ENCODE peak calls at places on chromosomes 13 and 19, in five cellular contexts. One of them, this sample, is unnamed.
A peak's percentile ranks its signal among the peaks of the same experiment; 100 is the strongest.

GRCh38 chr13:23583491-23583890 is 13.3 kb downstream of the TNFRSF19 start:
- DNase-seq in psoas muscle: no peak
- DNase-seq in A549: no peak
- DNase-seq in stomach: no peak
- DNase-seq in body of pancreas: no peak
- DNase-seq in this sample: no peak

GRCh38 chr19:47762615-47763308 is 15.7 kb upstream of the SELENOW start:
- DNase-seq in psoas muscle: no peak
- DNase-seq in A549: no peak
- DNase-seq in stomach: no peak
- DNase-seq in body of pancreas: no peak
- DNase-seq in this sample: peak; percentile 74

GRCh38 chr13:103040006-103040405 is 26.2 kb downstream of the SLC10A2 start:
- DNase-seq in psoas muscle: no peak
- DNase-seq in A549: no peak
- DNase-seq in stomach: no peak
- DNase-seq in body of pancreas: no peak
- DNase-seq in this sample: no peak

GRCh38 chr13:107373551-107373950 is 805.6 kb upstream of the ARGLU1 start:
- DNase-seq in psoas muscle: no peak
- DNase-seq in A549: no peak
- DNase-seq in stomach: no peak
- DNase-seq in body of pancreas: no peak
- DNase-seq in this sample: no peak

GRCh38 chr13:90498096-90498495 is 849.4 kb upstream of the MIR17HG start:
- DNase-seq in psoas muscle: no peak
- DNase-seq in A549: no peak
- DNase-seq in stomach: no peak
- DNase-seq in body of pancreas: no peak
- DNase-seq in this sample: no peak

GRCh38 chr13:47133024-47133445 is 236.2 kb upstream of the HTR2A start:
- DNase-seq in psoas muscle: no peak
- DNase-seq in A549: no peak
- DNase-seq in stomach: no peak
- DNase-seq in body of pancreas: no peak
- DNase-seq in this sample: no peak

GRCh38 chr13:60574706-60575105 is 177.7 kb downstream of the TDRD3 start:
- DNase-seq in psoas muscle: no peak
- DNase-seq in A549: no peak
- DNase-seq in stomach: no peak
- DNase-seq in body of pancreas: no peak
- DNase-seq in this sample: no peak

GRCh38 chr19:3536429-3537100 is 2.4 kb upstream of the TEKTIP1 start:
- DNase-seq in psoas muscle: peak; percentile 53
- DNase-seq in A549: no peak
- DNase-seq in stomach: no peak
- DNase-seq in body of pancreas: no peak
- DNase-seq in this sample: peak; percentile 74

GRCh38 chr19:55777528-55777927 is 8.6 kb downstream of the RFPL4AL1 start:
- DNase-seq in psoas muscle: no peak
- DNase-seq in A549: no peak
- DNase-seq in stomach: no peak
- DNase-seq in body of pancreas: peak; percentile 23
- DNase-seq in this sample: no peak

GRCh38 chr13:98332222-98332621 is 155.2 kb upstream of the RNF113B start:
- DNase-seq in psoas muscle: no peak
- DNase-seq in A549: no peak
- DNase-seq in stomach: no peak
- DNase-seq in body of pancreas: no peak
- DNase-seq in this sample: no peak

GRCh38 chr13:44508562-44509062 is 67.5 kb downstream of the TSC22D1 start:
- DNase-seq in psoas muscle: no peak
- DNase-seq in A549: no peak
- DNase-seq in stomach: no peak
- DNase-seq in body of pancreas: no peak
- DNase-seq in this sample: no peak

GRCh38 chr13:98220188-98220765 is 43.2 kb upstream of the RNF113B start:
- DNase-seq in psoas muscle: no peak
- DNase-seq in A549: no peak
- DNase-seq in stomach: no peak
- DNase-seq in body of pancreas: peak; percentile 48
- DNase-seq in this sample: no peak

GRCh38 chr19:46753420-46754155 is 7.3 kb upstream of the STRN4 start:
- DNase-seq in psoas muscle: peak; percentile 40
- DNase-seq in A549: peak; percentile 64
- DNase-seq in stomach: peak; percentile 75
- DNase-seq in body of pancreas: peak; percentile 87
- DNase-seq in this sample: peak; percentile 76

GRCh38 chr13:81275666-81276258 is 934.8 kb upstream of the SPRY2 start:
- DNase-seq in psoas muscle: no peak
- DNase-seq in A549: no peak
- DNase-seq in stomach: no peak
- DNase-seq in body of pancreas: no peak
- DNase-seq in this sample: no peak

GRCh38 chr19:29969891-29970290 is 27.9 kb downstream of the URI1 start:
- DNase-seq in psoas muscle: no peak
- DNase-seq in A549: no peak
- DNase-seq in stomach: no peak
- DNase-seq in body of pancreas: no peak
- DNase-seq in this sample: no peak

GRCh38 chr13:44259045-44260042 is 114.3 kb upstream of the SERP2 start:
- DNase-seq in psoas muscle: peak; percentile 41
- DNase-seq in A549: peak; percentile 32
- DNase-seq in stomach: peak; percentile 41
- DNase-seq in body of pancreas: no peak
- DNase-seq in this sample: no peak

GRCh38 chr13:34246511-34246910 is 428.6 kb downstream of the RFC3 start:
- DNase-seq in psoas muscle: no peak
- DNase-seq in A549: peak; percentile 6
- DNase-seq in stomach: no peak
- DNase-seq in body of pancreas: no peak
- DNase-seq in this sample: no peak

GRCh38 chr13:113649212-113649611 is 8.8 kb downstream of the ATP4B start:
- DNase-seq in psoas muscle: no peak
- DNase-seq in A549: no peak
- DNase-seq in stomach: peak; percentile 25
- DNase-seq in body of pancreas: peak; percentile 2
- DNase-seq in this sample: peak; percentile 48

GRCh38 chr13:39982745-39983144 is 327.3 kb downstream of the COG6 start:
- DNase-seq in psoas muscle: no peak
- DNase-seq in A549: no peak
- DNase-seq in stomach: no peak
- DNase-seq in body of pancreas: peak; percentile 75
- DNase-seq in this sample: no peak

GRCh38 chr19:41323430-41324125 is 13.6 kb downstream of the CCDC97 start:
- DNase-seq in psoas muscle: peak; percentile 81
- DNase-seq in A549: peak; percentile 87
- DNase-seq in stomach: peak; percentile 60
- DNase-seq in body of pancreas: peak; percentile 31
- DNase-seq in this sample: peak; percentile 89

GRCh38 chr19:51948979-51949378 is 21.7 kb downstream of the ZNF613 start:
- DNase-seq in psoas muscle: no peak
- DNase-seq in A549: no peak
- DNase-seq in stomach: no peak
- DNase-seq in body of pancreas: peak; percentile 5
- DNase-seq in this sample: peak; percentile 88

GRCh38 chr13:49669735-49670309 is 21.5 kb downstream of the EBPL start:
- DNase-seq in psoas muscle: peak; percentile 33
- DNase-seq in A549: peak; percentile 73
- DNase-seq in stomach: peak; percentile 64
- DNase-seq in body of pancreas: peak; percentile 75
- DNase-seq in this sample: no peak

GRCh38 chr13:98068511-98068910 is 74.4 kb upstream of the FARP1 start:
- DNase-seq in psoas muscle: no peak
- DNase-seq in A549: no peak
- DNase-seq in stomach: no peak
- DNase-seq in body of pancreas: no peak
- DNase-seq in this sample: no peak

GRCh38 chr19:22052644-22053013 is 345 bp downstream of the ZNF257 start:
- DNase-seq in psoas muscle: peak; percentile 15
- DNase-seq in A549: no peak
- DNase-seq in stomach: no peak
- DNase-seq in body of pancreas: peak; percentile 35
- DNase-seq in this sample: no peak

GRCh38 chr13:52356327-52356726 is 49.6 kb downstream of the THSD1 start:
- DNase-seq in psoas muscle: no peak
- DNase-seq in A549: no peak
- DNase-seq in stomach: no peak
- DNase-seq in body of pancreas: no peak
- DNase-seq in this sample: no peak

GRCh38 chr19:55901369-55902079 is 30.6 kb downstream of the NLRP13 start:
- DNase-seq in psoas muscle: no peak
- DNase-seq in A549: no peak
- DNase-seq in stomach: no peak
- DNase-seq in body of pancreas: no peak
- DNase-seq in this sample: no peak

GRCh38 chr19:29596885-29597525 is 9.1 kb upstream of the POP4 start:
- DNase-seq in psoas muscle: no peak
- DNase-seq in A549: peak; percentile 64
- DNase-seq in stomach: no peak
- DNase-seq in body of pancreas: no peak
- DNase-seq in this sample: no peak

GRCh38 chr19:35045667-35046300 is 4.3 kb downstream of the HPN start:
- DNase-seq in psoas muscle: no peak
- DNase-seq in A549: peak; percentile 81
- DNase-seq in stomach: no peak
- DNase-seq in body of pancreas: peak; percentile 28
- DNase-seq in this sample: no peak

GRCh38 chr19:18763674-18764590 is 27.2 kb downstream of the COMP start:
- DNase-seq in psoas muscle: peak; percentile 81
- DNase-seq in A549: no peak
- DNase-seq in stomach: no peak
- DNase-seq in body of pancreas: no peak
- DNase-seq in this sample: peak; percentile 92

GRCh38 chr13:34364633-34365032 is 546.7 kb downstream of the RFC3 start:
- DNase-seq in psoas muscle: no peak
- DNase-seq in A549: no peak
- DNase-seq in stomach: no peak
- DNase-seq in body of pancreas: no peak
- DNase-seq in this sample: no peak

GRCh38 chr19:4791183-4792018 is at the start of gene FEM1A:
- DNase-seq in psoas muscle: peak; percentile 99
- DNase-seq in A549: peak; percentile 100
- DNase-seq in stomach: peak; percentile 99
- DNase-seq in body of pancreas: peak; percentile 100
- DNase-seq in this sample: peak; percentile 100
- TF ChIP-seq CTCF in psoas muscle: peak; percentile 98
- TF ChIP-seq CTCF in A549: peak; percentile 91
- TF ChIP-seq CTCF in stomach: peak; percentile 83
- TF ChIP-seq CTCF in body of pancreas: peak; percentile 99
- TF ChIP-seq CTCF in this sample: peak; percentile 98

GRCh38 chr19:54395685-54396084 is 19.6 kb upstream of the TTYH1 start:
- DNase-seq in psoas muscle: no peak
- DNase-seq in A549: no peak
- DNase-seq in stomach: no peak
- DNase-seq in body of pancreas: no peak
- DNase-seq in this sample: no peak

GRCh38 chr19:54399189-54399588 is 16.1 kb upstream of the TTYH1 start:
- DNase-seq in psoas muscle: no peak
- DNase-seq in A549: no peak
- DNase-seq in stomach: no peak
- DNase-seq in body of pancreas: no peak
- DNase-seq in this sample: no peak

GRCh38 chr19:54403054-54403453 is 12.2 kb upstream of the TTYH1 start:
- DNase-seq in psoas muscle: no peak
- DNase-seq in A549: no peak
- DNase-seq in stomach: no peak
- DNase-seq in body of pancreas: no peak
- DNase-seq in this sample: no peak

GRCh38 chr19:54405628-54406027 is 9.6 kb upstream of the TTYH1 start:
- DNase-seq in psoas muscle: no peak
- DNase-seq in A549: no peak
- DNase-seq in stomach: no peak
- DNase-seq in body of pancreas: no peak
- DNase-seq in this sample: no peak

DNA sequence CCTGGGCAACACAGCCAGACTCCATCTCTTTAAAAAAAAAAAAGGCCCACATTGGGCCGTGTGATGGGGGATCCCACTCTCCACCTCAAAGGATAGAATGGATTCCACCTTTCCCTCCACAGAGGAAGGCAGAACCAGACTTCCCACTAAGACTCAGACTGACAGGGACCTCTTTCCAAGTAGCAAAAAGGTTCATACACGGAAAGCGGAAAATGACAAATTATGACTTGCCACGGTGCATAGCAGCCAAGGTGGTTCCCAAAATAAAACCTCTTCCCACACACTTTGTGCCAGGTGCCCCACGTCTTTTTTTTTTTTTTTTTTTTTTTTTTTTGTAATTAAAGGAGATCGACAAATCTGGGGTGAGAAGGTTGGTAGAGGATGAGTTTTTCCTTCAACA is 14.4 kb upstream of the TTYH1 start:
- DNase-seq in psoas muscle: no peak
- DNase-seq in A549: no peak
- DNase-seq in stomach: no peak
- DNase-seq in body of pancreas: no peak
- DNase-seq in this sample: no peak
- H3K27ac ChIP-seq in psoas muscle: no peak overlapping the region
- H3K27ac ChIP-seq in A549: no peak overlapping the region
- H3K27ac ChIP-seq in stomach: no peak overlapping the region
- H3K27ac ChIP-seq in body of pancreas: no peak overlapping the region
- H3K27ac ChIP-seq in this sample: no peak overlapping the region

DNA sequence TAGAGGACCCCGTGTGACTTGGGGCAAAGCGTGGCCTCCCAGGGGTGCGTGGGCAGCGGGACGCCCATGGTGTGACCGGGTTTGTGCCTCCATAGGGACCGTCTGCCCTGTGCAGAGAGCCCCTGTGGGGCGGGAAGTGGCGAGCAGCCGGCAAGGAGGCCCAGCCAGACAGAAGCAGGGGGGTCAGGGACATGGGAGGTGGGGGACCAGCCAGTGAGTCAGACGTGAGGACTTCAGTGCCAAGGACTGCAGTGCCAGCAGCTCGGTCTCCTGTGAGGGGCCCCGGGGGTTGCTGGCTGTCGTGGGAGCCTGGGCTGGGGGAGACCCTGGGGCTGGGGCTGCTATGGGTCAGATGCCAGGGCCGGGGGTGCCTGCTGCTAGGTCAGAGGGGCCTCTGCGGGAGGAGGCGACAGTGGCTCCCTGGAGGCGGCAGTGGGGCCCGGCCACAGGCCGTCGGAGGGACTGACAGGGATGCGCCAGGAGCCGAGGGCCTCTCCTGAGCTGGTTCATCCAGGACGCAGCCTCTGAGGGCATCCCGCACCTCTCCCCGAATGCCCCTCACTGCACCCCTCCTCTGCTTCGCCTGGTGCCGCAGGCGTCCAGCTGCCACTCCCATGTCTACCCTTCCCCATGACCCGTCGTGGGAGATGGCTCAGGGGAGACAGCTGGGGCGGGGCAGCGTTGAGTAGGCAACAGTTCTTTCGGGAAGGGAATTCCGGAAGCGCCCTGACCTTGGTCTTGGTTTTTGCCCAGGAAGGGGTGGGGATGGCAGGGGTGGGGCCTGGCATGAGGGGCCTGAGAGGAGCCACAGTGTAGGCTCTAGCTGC is 80.0 kb downstream of the KDM4B start:
- DNase-seq in psoas muscle: peak; percentile 56
- DNase-seq in A549: peak; percentile 72
- DNase-seq in stomach: no peak
- DNase-seq in body of pancreas: no peak
- DNase-seq in this sample: no peak
- TF ChIP-seq CTCF in psoas muscle: no peak
- TF ChIP-seq CTCF in A549: no peak
- TF ChIP-seq CTCF in stomach: no peak
- TF ChIP-seq CTCF in body of pancreas: no peak
- TF ChIP-seq CTCF in this sample: no peak

GRCh38 chr19:4984106-4984380 is 15.1 kb downstream of the KDM4B start:
- DNase-seq in psoas muscle: no peak
- DNase-seq in A549: no peak
- DNase-seq in stomach: no peak
- DNase-seq in body of pancreas: no peak
- DNase-seq in this sample: no peak
- H3K27ac ChIP-seq in psoas muscle: peak overlapping the region; percentile 9
- H3K27ac ChIP-seq in A549: no peak overlapping the region
- H3K27ac ChIP-seq in stomach: no peak overlapping the region
- H3K27ac ChIP-seq in body of pancreas: no peak overlapping the region
- H3K27ac ChIP-seq in this sample: peak overlapping the region; percentile 1